ENCODE peak calls at places on chromosome X, in five cellular contexts. One of them, this sample, is unnamed.

GRCh38 chrX:72297953-72298730 is 7.6 kb downstream of the CITED1 start:
- DNase-seq in heart left ventricle: no peak
- DNase-seq in EL: no peak
- DNase-seq in left lung: no peak
- DNase-seq in neural crest cell: no peak
- DNase-seq in this sample: no peak

GRCh38 chrX:8738588-8739189 is 6.8 kb upstream of the ANOS1 start:
- DNase-seq in heart left ventricle: no peak
- DNase-seq in EL: peak; percentile 30
- DNase-seq in neural crest cell: peak; percentile 67
- DNase-seq in left lung: no peak
- DNase-seq in this sample: no peak

GRCh38 chrX:20974326-20974725 is 399.9 kb upstream of the CNKSR2 start:
- DNase-seq in EL: peak; percentile 1
- DNase-seq in neural crest cell: no peak
- DNase-seq in heart left ventricle: no peak
- DNase-seq in left lung: no peak
- DNase-seq in this sample: no peak

GRCh38 chrX:45264865-45265264 is 64.2 kb upstream of the DIPK2B start:
- DNase-seq in neural crest cell: no peak
- DNase-seq in heart left ventricle: peak; percentile 6
- DNase-seq in left lung: no peak
- DNase-seq in EL: no peak
- DNase-seq in this sample: no peak

GRCh38 chrX:38664285-38664684 is 102.9 kb downstream of the TSPAN7 start:
- DNase-seq in neural crest cell: peak; percentile 20
- DNase-seq in left lung: no peak
- DNase-seq in EL: peak; percentile 7
- DNase-seq in heart left ventricle: no peak
- DNase-seq in this sample: no peak

GRCh38 chrX:106726485-106727437 is at the start of gene RNF128:
- DNase-seq in heart left ventricle: peak; percentile 4
- DNase-seq in left lung: peak; percentile 59
- DNase-seq in EL: peak; percentile 25
- DNase-seq in neural crest cell: peak; percentile 31
- DNase-seq in this sample: no peak

GRCh38 chrX:30819080-30819479 is 70.0 kb downstream of the TAB3 start:
- DNase-seq in heart left ventricle: no peak
- DNase-seq in EL: no peak
- DNase-seq in left lung: no peak
- DNase-seq in neural crest cell: no peak
- DNase-seq in this sample: no peak

GRCh38 chrX:40143987-40144386 is 46.2 kb upstream of the BCOR start:
- DNase-seq in EL: no peak
- DNase-seq in heart left ventricle: no peak
- DNase-seq in left lung: no peak
- DNase-seq in neural crest cell: no peak
- DNase-seq in this sample: no peak

GRCh38 chrX:30570505-30570904 is 7.1 kb downstream of the TASL start:
- DNase-seq in EL: peak; percentile 8
- DNase-seq in neural crest cell: no peak
- DNase-seq in heart left ventricle: no peak
- DNase-seq in left lung: no peak
- DNase-seq in this sample: no peak

GRCh38 chrX:69501433-69501832 is 2.7 kb upstream of the NALF2 start:
- DNase-seq in neural crest cell: peak; percentile 34
- DNase-seq in left lung: no peak
- DNase-seq in heart left ventricle: no peak
- DNase-seq in EL: no peak
- DNase-seq in this sample: no peak

GRCh38 chrX:53715336-53715924 is 28.9 kb upstream of the HUWE1 start:
- DNase-seq in heart left ventricle: no peak
- DNase-seq in neural crest cell: no peak
- DNase-seq in left lung: no peak
- DNase-seq in EL: no peak
- DNase-seq in this sample: no peak

GRCh38 chrX:18278448-18278847 is 57.8 kb upstream of the BEND2 start:
- DNase-seq in EL: no peak
- DNase-seq in heart left ventricle: no peak
- DNase-seq in left lung: no peak
- DNase-seq in neural crest cell: no peak
- DNase-seq in this sample: no peak

GRCh38 chrX:56066016-56066415 is 166.1 kb upstream of the KLF8 start:
- DNase-seq in EL: no peak
- DNase-seq in neural crest cell: no peak
- DNase-seq in left lung: no peak
- DNase-seq in heart left ventricle: no peak
- DNase-seq in this sample: no peak

GRCh38 chrX:17078031-17078730 is 131.7 kb downstream of the REPS2 start:
- DNase-seq in EL: peak; percentile 13
- DNase-seq in heart left ventricle: peak; percentile 6
- DNase-seq in left lung: no peak
- DNase-seq in neural crest cell: no peak
- DNase-seq in this sample: no peak

GRCh38 chrX:101040197-101040596 is 11.7 kb downstream of the TRMT2B start:
- DNase-seq in EL: peak; percentile 2
- DNase-seq in left lung: no peak
- DNase-seq in heart left ventricle: no peak
- DNase-seq in neural crest cell: no peak
- DNase-seq in this sample: no peak

This sample was measured in tibial artery.